ENCODE peak calls at places on chromosomes 4 and X, in five cellular contexts. G, V, S, Y and E are unnamed samples. For H3K4me1, the result is how much of the 10 kb centered on the place peaks cover.

GRCh38 chr4:152161676-152162330 is 374.1 kb downstream of the FBXW7 start:
- DNase-seq in Y (no peak), S (no peak), V (no peak), G (no peak), E (no peak)

GRCh38 chr4:7242766-7243165 is 50.4 kb downstream of the SORCS2 start:
- DNase-seq in Y (no peak), V (no peak), S (no peak), G (peak), E (no peak)

GRCh38 chr4:185534850-185535761 is at the start of gene PDLIM3:
- DNase-seq in G (peak), V (peak), S (peak), Y (peak), E (no peak)

GRCh38 chrX:123185714-123186113 is 1.6 kb downstream of the GRIA3 start:
- DNase-seq in V (no peak), G (no peak), S (no peak), Y (no peak), E (no peak)

GRCh38 chr4:20337261-20337664 is 85.6 kb downstream of the SLIT2 start:
- DNase-seq in Y (peak), G (no peak), V (no peak), S (no peak), E (peak)

GRCh38 chrX:150696264-150696789 is 3.1 kb downstream of the MTMR1 start:
- DNase-seq in Y (no peak), G (no peak), V (no peak), S (no peak), E (no peak)

GRCh38 chr4:1958276-1959103 is 50.3 kb downstream of the NELFA start:
- DNase-seq in G (peak), S (no peak), V (no peak), Y (no peak), E (no peak)

GRCh38 chrX:80648023-80648422 is 161.7 kb downstream of the BRWD3 start:
- DNase-seq in G (no peak), S (peak), V (no peak), Y (no peak), E (peak)

GRCh38 chr4:52036875-52037274 is 1.2 kb downstream of the SGCB start:
- DNase-seq in Y (no peak), V (no peak), G (no peak), S (no peak), E (no peak)

GRCh38 chr4:90425893-90426292 is 298.7 kb downstream of the CCSER1 start:
- DNase-seq in V (no peak), G (no peak), Y (no peak), S (no peak), E (no peak)

GRCh38 chrX:119887721-119888425 is 7.8 kb upstream of the AKAP14 start:
- DNase-seq in S (peak), Y (peak), G (peak), V (peak), E (peak)

GRCh38 chrX:17377047-17377692 is 2.2 kb downstream of the NHS start:
- DNase-seq in S (peak), G (peak), Y (peak), V (peak), E (no peak)

GRCh38 chr4:110615366-110616161 is 7.3 kb downstream of the PITX2 start:
- DNase-seq in G (peak), Y (no peak), S (no peak), V (peak), E (no peak)

GRCh38 chrX:39811391-39811790 is 286.4 kb downstream of the BCOR start:
- DNase-seq in Y (peak), G (no peak), S (no peak), V (no peak), E (no peak)

GRCh38 chr4:152010680-152011079 is 249.9 kb upstream of the GATB start:
- DNase-seq in G (no peak), Y (no peak), V (no peak), S (no peak), E (no peak)

GRCh38 chr4:82797591-82798081 is 960 bp downstream of the SCD5 start:
- DNase-seq in G (peak), Y (peak), V (peak), S (no peak), E (no peak)

GRCh38 chrX:19912-20571 is 261.1 kb upstream of the PLCXD1 start:
- DNase-seq in G (no peak), S (no peak), V (no peak), Y (peak), E (peak)

GRCh38 chrX:65926095-65927019 is 113.5 kb downstream of the VSIG4 start:
- DNase-seq in G (no peak), Y (no peak), V (no peak), S (no peak), E (no peak)

GRCh38 chr4:156188596-156188995 is 234.9 kb upstream of the CTSO start:
- DNase-seq in V (no peak), Y (no peak), G (no peak), S (no peak), E (no peak)

GRCh38 chrX:24184018-24184417 is 34.5 kb downstream of the ZFX start:
- DNase-seq in S (no peak), Y (no peak), G (no peak), V (no peak), E (no peak)

GRCh38 chr4:10746371-10747143 is 62.0 kb upstream of the CLNK start:
- DNase-seq in G (no peak), Y (no peak), V (no peak), S (no peak), E (no peak)

GRCh38 chrX:135651647-135652295 is 61.7 kb upstream of the CT45A1 start:
- DNase-seq in G (no peak), Y (no peak), S (no peak), V (no peak), E (no peak)

GRCh38 chrX:71098951-71099506 is 3.4 kb downstream of the FOXO4 start:
- DNase-seq in Y (no peak), S (no peak), G (no peak), V (no peak), E (no peak)

GRCh38 chr4:41362647-41363383 is 106.1 kb downstream of the UCHL1 start:
- DNase-seq in S (no peak), V (no peak), G (no peak), Y (no peak), E (no peak)

GRCh38 chr4:2910409-2910808 is 52.8 kb downstream of the NOP14 start:
- DNase-seq in V (no peak), Y (no peak), S (no peak), G (peak), E (no peak)

GRCh38 chr4:26525136-26525535 is 34.9 kb upstream of the CCKAR start:
- DNase-seq in Y (no peak), V (no peak), S (no peak), G (no peak), E (no peak)

DNA sequence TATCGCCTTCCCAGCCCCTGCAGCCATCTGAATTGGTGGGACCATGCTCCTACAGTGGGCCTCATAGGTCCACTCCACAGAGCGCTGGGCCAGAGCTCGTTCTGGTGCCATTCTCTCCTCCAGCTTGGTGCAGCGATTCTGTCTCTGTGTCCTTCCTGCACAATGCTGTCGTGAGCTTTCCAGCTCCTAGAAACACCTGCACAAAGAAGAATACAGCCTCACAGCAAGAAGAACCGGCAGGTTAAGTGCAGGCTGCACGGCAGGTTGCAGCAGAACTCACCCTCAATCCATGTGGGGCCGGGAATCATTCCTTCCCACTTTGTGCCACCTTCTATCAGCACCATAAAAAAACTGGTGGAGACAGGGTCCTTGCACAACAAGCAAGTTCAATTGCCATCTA is 101.2 kb upstream of the ENPP6 start:
- DNase-seq in Y (no peak), G (no peak), S (no peak), V (no peak), E (no peak)
- H3K4me1 ChIP-seq in Y (under half), G (under half), S (under half), V (under half), E (under half)

DNA sequence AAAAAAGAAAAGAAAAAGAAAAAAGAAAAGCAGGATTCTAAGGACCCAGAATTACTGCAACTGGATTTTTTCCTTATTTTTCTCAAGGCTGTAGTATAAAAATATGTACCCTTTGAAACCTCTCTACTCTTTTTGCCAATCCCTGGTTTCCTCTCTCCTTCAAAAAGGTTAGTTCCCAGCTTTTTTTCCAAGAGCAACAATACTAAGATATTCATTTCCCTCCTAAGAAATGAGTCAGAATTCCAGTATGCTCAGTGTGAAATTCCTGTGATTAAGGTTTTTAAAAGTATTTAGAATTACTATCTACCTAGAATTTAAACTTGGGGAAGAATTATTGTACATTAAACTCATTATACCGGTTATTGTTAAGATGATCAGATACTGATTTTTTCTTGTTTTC is 22.0 kb downstream of the SMIM14 start:
- DNase-seq in Y (no peak), G (no peak), S (no peak), V (no peak), E (no peak)
- H3K4me1 ChIP-seq in Y (under half), G (under half), S (half or more), V (under half), E (under half)

GRCh38 chr4:130646886-130647285 is 1550.9 kb downstream of the C4orf33 start:
- DNase-seq in S (no peak), V (no peak), G (no peak), Y (no peak), E (no peak)

GRCh38 chr4:130653842-130654241 is 1557.9 kb downstream of the C4orf33 start:
- DNase-seq in Y (no peak), S (no peak), V (no peak), G (no peak), E (no peak)

GRCh38 chr4:130648570-130648969 is 1552.6 kb downstream of the C4orf33 start:
- DNase-seq in V (no peak), S (no peak), G (no peak), Y (no peak), E (no peak)
- H3K4me1 ChIP-seq in V (under half), S (under half), G (under half), Y (under half), E (under half)

GRCh38 chr4:118985170-118986000 is 96.7 kb downstream of the SYNPO2 start:
- DNase-seq in G (no peak), Y (no peak), V (no peak), S (no peak), E (no peak)
- H3K4me1 ChIP-seq in G (under half), Y (half or more), V (under half), S (under half), E (under half)